ENCODE peak calls at places on chromosomes 4 and X, in four cellular contexts. E is activated CD4-positive, alpha-beta T cell treated with anti-CD3 and anti-CD28 coated beads for 36 hours; K is NCI-H2081; C is WTC11. S is an unnamed sample.

GRCh38 chr4:125085-125820 is 952 bp downstream of the ZNF718 start:
- DNase-seq in E (peak; percentile 71), C (peak; percentile 61), K (peak; percentile 76), S (peak; percentile 29)

GRCh38 chr4:161554372-161554990 is 609.3 kb downstream of the FSTL5 start:
- DNase-seq in E (no peak), C (no peak), K (no peak), S (no peak)

GRCh38 chrX:109626637-109627036 is 1.7 kb upstream of the KCNE5 start:
- DNase-seq in K (no peak), C (no peak), E (no peak), S (no peak)

GRCh38 chrX:13506574-13506973 is 62.8 kb upstream of the EGFL6 start:
- DNase-seq in C (peak; percentile 31), E (peak; percentile 71), K (peak; percentile 25), S (peak; percentile 53)

GRCh38 chr4:39682133-39682532 is 15.8 kb upstream of the UBE2K start:
- DNase-seq in K (no peak), C (no peak), E (no peak), S (no peak)

GRCh38 chrX:118226060-118226428 is 109.4 kb upstream of the KLHL13 start:
- DNase-seq in K (peak; percentile 79), E (no peak), C (no peak), S (no peak)

GRCh38 chrX:63746278-63746677 is 38.7 kb downstream of the ARHGEF9 start:
- DNase-seq in C (no peak), E (peak; percentile 25), K (no peak), S (no peak)

GRCh38 chr4:128468485-128468989 is 180.9 kb upstream of the PGRMC2 start:
- DNase-seq in K (no peak), C (no peak), E (no peak), S (no peak)

GRCh38 chrX:109889289-109890006 is 113.5 kb upstream of the TMEM164 start:
- DNase-seq in C (no peak), K (peak; percentile 9), E (no peak), S (peak; percentile 37)

GRCh38 chrX:70973221-70973620 is 42.3 kb upstream of the SLC7A3 start:
- DNase-seq in C (no peak), E (no peak), K (no peak), S (no peak)

GRCh38 chr4:1772869-1773538 is 20.1 kb upstream of the FGFR3 start:
- DNase-seq in E (no peak), K (peak; percentile 40), C (no peak), S (no peak)

GRCh38 chrX:99938464-99938863 is 471.6 kb downstream of the PCDH19 start:
- DNase-seq in E (no peak), C (no peak), K (no peak), S (no peak)

GRCh38 chr4:7957113-7957656 is 17.5 kb upstream of the AFAP1 start:
- DNase-seq in K (no peak), C (no peak), E (no peak), S (no peak)

GRCh38 chrX:1802912-1803311 is 188.1 kb downstream of the ASMT start:
- DNase-seq in E (no peak), C (no peak), K (no peak), S (no peak)

GRCh38 chr4:140621161-140621560 is 52.4 kb upstream of the UCP1 start:
- DNase-seq in C (no peak), K (no peak), E (no peak), S (no peak)

GRCh38 chrX:16797358-16797757 is 11.1 kb downstream of the TXLNG start:
- DNase-seq in K (no peak), C (no peak), E (no peak), S (no peak)

GRCh38 chr4:77994194-77994721 is 62.9 kb upstream of the FRAS1 start:
- DNase-seq in E (peak; percentile 14), K (no peak), C (peak; percentile 56), S (peak; percentile 50)

S was measured in nephron progenitor cell.